ENCODE peak calls at places on chromosomes 13 and 19, in five cellular contexts. T is IMR-90, E is neuronal stem cell, Z is mesenchymal stem cell, F is H1. H is an unnamed sample.

GRCh38 chr19:42286349-42287016 is 15.4 kb upstream of the PRR19 start:
- DNase-seq in T (peak), E (no peak), Z (no peak), F (no peak), H (no peak)

GRCh38 chr19:4802711-4803110 is 11.2 kb downstream of the FEM1A start:
- DNase-seq in T (no peak), E (no peak), Z (no peak), F (no peak), H (no peak)

GRCh38 chr13:107590556-107590955 is 624.8 kb downstream of the LIG4 start:
- DNase-seq in T (peak), E (no peak), Z (no peak), F (no peak), H (no peak)

GRCh38 chr19:10141479-10141878 is 21.8 kb upstream of the EIF3G start:
- DNase-seq in T (no peak), E (no peak), Z (no peak), F (no peak), H (no peak)

GRCh38 chr13:109755997-109756396 is 30.4 kb downstream of the IRS2 start:
- DNase-seq in T (no peak), E (no peak), Z (no peak), F (no peak), H (no peak)

GRCh38 chr19:13547102-13547501 is 40.8 kb upstream of the CACNA1A start:
- DNase-seq in T (no peak), E (no peak), Z (no peak), F (no peak), H (no peak)

GRCh38 chr19:55080121-55080914 is 4.6 kb downstream of the EPS8L1 start:
- DNase-seq in T (peak), E (no peak), Z (peak), F (no peak), H (peak)

GRCh38 chr13:106484084-106484754 is 51.2 kb downstream of the EFNB2 start:
- DNase-seq in T (no peak), E (no peak), Z (no peak), F (no peak), H (no peak)

GRCh38 chr13:92573467-92574057 is 653.0 kb upstream of the GPC6 start:
- DNase-seq in T (peak), E (peak), Z (peak), F (no peak), H (no peak)

GRCh38 chr13:53058077-53058660 is 29.6 kb downstream of the OLFM4 start:
- DNase-seq in T (no peak), E (no peak), Z (no peak), F (no peak), H (no peak)

GRCh38 chr13:50893211-50893852 is 16.3 kb upstream of the RNASEH2B start:
- DNase-seq in T (peak), E (no peak), Z (peak), F (no peak), H (no peak)

GRCh38 chr19:54653181-54653809 is 9.5 kb upstream of the LILRB4 start:
- DNase-seq in T (peak), E (no peak), Z (peak), F (no peak), H (no peak)

GRCh38 chr13:73870970-73871935 is 263.0 kb downstream of the KLF12 start:
- DNase-seq in T (peak), E (no peak), Z (peak), F (no peak), H (peak)

GRCh38 chr19:42132030-42132628 is at the start of gene POU2F2:
- DNase-seq in T (no peak), E (no peak), Z (peak), F (no peak), H (no peak)

GRCh38 chr13:21675095-21676007 is 4.5 kb downstream of the FGF9 start:
- DNase-seq in T (no peak), E (peak), Z (no peak), F (no peak), H (no peak)

GRCh38 chr13:42720116-42720857 is 61.1 kb upstream of the FAM216B start:
- DNase-seq in T (peak), E (no peak), Z (peak), F (no peak), H (peak)

GRCh38 chr19:9565900-9566705 is 18.2 kb downstream of the ZNF121 start:
- DNase-seq in T (peak), E (no peak), Z (peak), F (no peak), H (peak)

GRCh38 chr19:1568320-1569019 is at the start of gene MEX3D:
- DNase-seq in T (peak), E (peak), Z (peak), F (no peak), H (peak)

GRCh38 chr13:102948006-102948405 is 102.2 kb downstream of the ERCC5 start:
- DNase-seq in T (no peak), E (peak), Z (no peak), F (no peak), H (no peak)

GRCh38 chr19:3698386-3698950 is 1.8 kb downstream of the PIP5K1C start:
- DNase-seq in T (peak), E (no peak), Z (peak), F (no peak), H (no peak)

GRCh38 chr19:44808463-44809371 is at the start of gene BCAM:
- DNase-seq in T (peak), E (peak), Z (peak), F (no peak), H (peak)

GRCh38 chr19:6235031-6235951 is 44.5 kb downstream of the MLLT1 start:
- DNase-seq in T (no peak), E (no peak), Z (no peak), F (no peak), H (no peak)

GRCh38 chr13:100349594-100349993 is 239.0 kb downstream of the GGACT start:
- DNase-seq in T (no peak), E (no peak), Z (no peak), F (no peak), H (no peak)

GRCh38 chr19:21568816-21569496 is 63.6 kb downstream of the ZNF429 start:
- DNase-seq in T (peak), E (no peak), Z (no peak), F (no peak), H (peak)

GRCh38 chr13:37657134-37657533 is 58.6 kb upstream of the POSTN start:
- DNase-seq in T (peak), E (no peak), Z (peak), F (no peak), H (peak)

GRCh38 chr13:26956532-26957142 is 196.1 kb upstream of the GPR12 start:
- DNase-seq in T (no peak), E (no peak), Z (no peak), F (no peak), H (peak)

GRCh38 chr19:45152504-45153338 is 8.1 kb downstream of the NKPD1 start:
- DNase-seq in T (peak), E (no peak), Z (no peak), F (no peak), H (peak)

GRCh38 chr19:16465239-16465638 is 6.5 kb downstream of the EPS15L1 start:
- DNase-seq in T (no peak), E (no peak), Z (no peak), F (no peak), H (no peak)

GRCh38 chr19:27719034-27719433 is 1493.9 kb downstream of the UQCRFS1 start:
- DNase-seq in T (no peak), E (no peak), Z (no peak), F (no peak), H (no peak)

GRCh38 chr13:107043016-107043957 is 475.4 kb upstream of the ARGLU1 start:
- DNase-seq in T (peak), E (no peak), Z (no peak), F (no peak), H (no peak)

GRCh38 chr19:29478578-29479565 is 46.9 kb upstream of the VSTM2B start:
- DNase-seq in T (no peak), E (peak), Z (no peak), F (peak), H (peak)

GRCh38 chr13:23642110-23642509 is 71.9 kb downstream of the TNFRSF19 start:
- DNase-seq in T (peak), E (no peak), Z (no peak), F (no peak), H (no peak)

GRCh38 chr19:4722671-4723464 is 774 bp downstream of the DPP9 start:
- DNase-seq in T (peak), E (no peak), Z (peak), F (no peak), H (no peak)

GRCh38 chr19:48372904-48373303 is 8.7 kb downstream of the SYNGR4 start:
- DNase-seq in T (no peak), E (no peak), Z (no peak), F (no peak), H (no peak)

DNA sequence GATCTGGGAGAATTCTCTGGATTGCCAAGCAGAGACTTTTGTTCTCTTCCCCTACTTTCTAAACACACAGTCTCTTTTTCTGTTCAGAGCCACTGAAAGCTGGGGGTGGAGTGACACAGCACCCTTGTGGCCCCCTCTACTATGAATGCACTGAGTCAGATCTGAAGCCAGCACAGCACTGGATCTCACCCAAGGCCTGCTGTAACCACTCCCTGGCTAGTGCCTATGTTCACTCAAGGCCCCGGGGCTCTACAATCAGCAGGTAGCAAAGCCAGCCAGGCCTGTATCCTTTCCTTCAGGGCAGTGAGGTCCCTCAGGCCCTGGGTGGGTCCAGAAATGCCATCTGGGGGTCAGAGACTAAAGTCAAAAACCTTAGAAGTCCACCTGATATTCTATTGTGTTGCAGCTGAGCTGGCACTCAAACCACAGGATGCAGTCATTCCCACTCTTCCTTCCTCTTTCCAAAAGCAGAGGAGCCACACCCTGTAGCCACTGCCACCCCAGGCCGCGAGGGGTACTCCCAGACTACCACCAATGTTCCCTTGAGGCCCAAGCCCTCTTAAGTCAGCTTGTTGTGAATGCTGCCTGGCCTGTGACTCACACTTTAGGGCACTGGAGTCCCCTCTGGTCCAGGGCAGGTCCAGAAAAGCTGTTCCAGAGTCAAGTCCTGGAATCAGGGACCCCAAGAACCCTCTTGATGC is 110.1 kb upstream of the RXFP2 start:
- DNase-seq in T (peak), E (no peak), Z (no peak), F (no peak), H (no peak)
- H4K8ac ChIP-seq in T (no peak), E (no peak), Z (no peak), F (no peak), H (no peak)

GRCh38 chr13:46206138-46206537 is 5.6 kb upstream of the LRRC63 start:
- DNase-seq in T (no peak), E (no peak), Z (no peak), F (no peak), H (no peak)
- H3K4me3 ChIP-seq in T (no peak), E (no peak), Z (no peak), F (no peak), H (no peak)

DNA sequence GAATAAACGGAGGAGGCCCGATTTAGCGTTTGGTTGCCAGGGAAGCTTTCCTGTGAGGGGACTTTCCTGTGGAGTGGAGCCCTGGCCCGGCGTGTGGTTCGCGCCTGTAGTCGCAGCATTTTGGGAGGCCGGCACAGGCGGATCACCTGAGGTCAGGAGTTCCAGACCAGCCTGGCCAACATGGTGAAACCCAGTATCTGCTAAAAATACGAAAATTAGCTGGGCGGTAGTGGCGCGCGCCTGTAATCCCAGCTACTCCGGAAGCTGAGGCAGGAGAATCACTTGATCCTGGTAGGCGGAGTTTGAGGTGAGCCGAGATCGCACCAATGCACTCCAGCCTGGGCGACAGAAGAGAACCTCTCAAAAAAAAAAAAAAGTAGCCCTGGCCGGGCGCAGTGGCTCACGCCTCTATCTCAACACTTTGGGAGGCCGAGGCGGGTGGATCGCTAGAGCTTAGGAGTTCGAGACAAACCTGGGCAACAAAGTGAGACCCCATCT is 6.9 kb downstream of the KANK3 start:
- DNase-seq in T (no peak), E (no peak), Z (no peak), F (no peak), H (no peak)
- H4K91ac ChIP-seq in T (no peak), E (no peak), Z (no peak), F (no peak), H (no peak)

DNA sequence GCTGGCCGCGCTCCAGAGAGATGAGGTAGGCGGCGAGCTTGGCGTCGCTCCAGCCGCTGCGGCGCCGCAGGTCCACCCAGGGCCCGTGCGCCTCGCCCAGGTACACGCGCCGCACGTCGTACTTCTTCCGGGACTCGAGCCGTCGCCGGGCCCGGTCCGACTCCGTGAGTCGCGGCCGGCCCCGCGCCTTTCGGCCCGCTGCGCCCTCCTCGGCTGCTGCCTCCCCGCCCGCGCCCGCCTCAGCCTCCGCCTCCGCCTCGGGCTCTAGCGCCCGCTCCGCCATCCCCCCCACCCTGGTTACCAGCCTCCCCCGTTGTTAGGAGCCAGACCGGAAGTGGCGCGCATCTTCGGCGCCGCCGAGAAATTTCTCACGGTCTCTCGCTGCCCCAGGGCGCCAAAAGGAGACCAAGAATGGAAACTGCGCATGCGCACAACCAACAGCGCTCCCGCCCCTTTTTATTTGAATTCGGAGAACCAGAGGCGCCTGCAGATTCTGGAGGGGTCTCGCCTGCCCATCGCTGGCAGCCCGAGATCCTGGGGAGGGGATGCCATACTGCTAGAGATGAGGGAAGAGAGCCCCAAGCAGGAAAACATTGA is at the start of gene ZNF653:
- DNase-seq in T (peak), E (peak), Z (peak), F (peak), H (peak)
- H4K8ac ChIP-seq in T (peak), E (no peak), Z (peak), F (peak), H (peak)

DNA sequence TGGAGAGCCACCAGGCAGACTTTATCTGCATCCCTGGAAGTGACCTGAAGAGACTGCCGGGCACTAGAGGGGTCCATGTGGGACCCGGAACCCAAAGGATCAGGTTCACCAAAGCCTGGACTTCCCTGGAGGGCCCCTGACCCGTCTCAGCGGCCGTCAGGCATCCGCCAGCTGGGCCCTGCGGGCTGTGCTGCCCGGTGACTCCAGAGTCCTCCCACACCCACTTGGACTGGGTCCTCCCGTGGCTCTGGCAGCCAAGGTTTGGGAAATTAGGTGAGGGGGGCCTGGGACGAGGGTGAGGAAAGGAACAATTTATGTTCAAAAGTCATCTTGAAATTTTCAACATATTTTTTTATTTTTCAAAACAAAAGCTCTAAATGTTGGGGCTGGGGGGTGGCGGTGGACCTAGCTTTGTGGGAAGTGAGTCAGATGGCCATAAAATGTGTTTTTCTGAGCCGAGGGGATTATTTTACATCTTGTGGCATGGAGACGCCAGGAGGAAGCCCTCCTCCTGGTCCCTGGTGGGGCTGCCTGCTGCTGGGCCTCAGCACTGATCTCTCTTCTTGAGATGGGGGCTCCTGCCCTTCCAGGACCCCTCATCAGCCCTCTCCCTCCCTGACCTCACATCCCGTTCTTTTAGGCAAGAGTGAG is 20.2 kb downstream of the CEBPA start:
- DNase-seq in T (no peak), E (no peak), Z (no peak), F (no peak), H (no peak)
- H3K4me3 ChIP-seq in T (no peak), E (no peak), Z (no peak), F (no peak), H (no peak)

GRCh38 chr13:99265823-99266426 is 7.7 kb upstream of the GPR18 start:
- DNase-seq in T (peak), E (no peak), Z (peak), F (no peak), H (peak)

GRCh38 chr13:99266827-99267226 is 8.6 kb upstream of the GPR18 start:
- DNase-seq in T (no peak), E (no peak), Z (no peak), F (no peak), H (no peak)

GRCh38 chr13:99265162-99265822 is 7.1 kb upstream of the GPR18 start:
- DNase-seq in T (no peak), E (no peak), Z (no peak), F (no peak), H (no peak)

GRCh38 chr13:99263386-99263785 is 5.2 kb upstream of the GPR18 start:
- DNase-seq in T (no peak), E (no peak), Z (no peak), F (no peak), H (no peak)

DNA sequence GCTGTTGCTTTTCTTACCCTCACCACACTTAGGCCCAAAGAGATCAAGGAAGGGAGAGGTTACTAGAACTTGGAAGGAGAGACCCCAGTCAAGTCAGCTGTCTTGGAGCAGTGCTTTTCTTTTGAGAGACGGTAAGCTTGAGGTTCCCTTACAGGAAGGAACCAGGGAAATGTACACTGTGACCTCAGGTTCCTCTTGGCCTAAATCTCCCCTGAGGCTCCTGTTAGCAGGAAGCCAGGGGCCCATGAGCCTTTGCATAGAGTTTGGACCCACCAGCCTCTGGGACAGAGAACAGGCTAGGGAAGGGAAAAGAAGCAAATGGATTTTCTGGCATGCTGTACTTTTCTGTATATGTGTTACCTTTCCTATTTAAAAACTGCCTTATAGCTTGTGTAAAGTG is 5.9 kb upstream of the GPR18 start:
- DNase-seq in T (no peak), E (no peak), Z (no peak), F (no peak), H (no peak)
- H4K91ac ChIP-seq in T (no peak), E (no peak), Z (no peak), F (no peak), H (no peak)

H was measured in trophoblast cell.